ENCODE peak calls at places on chromosomes 11 and 22, in seven cellular contexts. E is EL, M is T-cell, U is NCI-H1417, D is fibroblast of pulmonary artery, Z is hepatocyte, N is kidney glomerular epithelial cell. K is an unnamed sample.

GRCh38 chr22:45868586-45869443 is 108.1 kb downstream of the WNT7B start:
- DNase-seq in E (no peak), M (no peak), U (no peak), D (no peak), Z (no peak), N (no peak), K (no peak)

GRCh38 chr22:45192701-45193187 is 29.0 kb downstream of the NUP50 start:
- DNase-seq in E (no peak), M (no peak), U (no peak), D (no peak), Z (no peak), N (no peak), K (no peak)

GRCh38 chr22:21698430-21699329 is 32.9 kb downstream of the PPIL2 start:
- DNase-seq in E (peak; percentile 80), M (no peak), U (no peak), D (peak; percentile 24), Z (no peak), N (peak; percentile 21), K (no peak)

GRCh38 chr11:66081505-66081904 is 11.4 kb downstream of the PACS1 start:
- DNase-seq in E (peak; percentile 27), M (peak; percentile 78), U (peak; percentile 24), D (peak; percentile 29), Z (peak; percentile 29), N (no peak), K (no peak)

GRCh38 chr22:50018608-50019291 is 6.2 kb upstream of the IL17REL start:
- DNase-seq in E (no peak), M (no peak), U (no peak), D (no peak), Z (no peak), N (no peak), K (no peak)

GRCh38 chr11:34278708-34279297 is 79.0 kb downstream of the ABTB2 start:
- DNase-seq in E (no peak), M (no peak), U (no peak), D (no peak), Z (no peak), N (no peak), K (no peak)

GRCh38 chr11:98565311-98565710 is 455.4 kb upstream of the CNTN5 start:
- DNase-seq in E (no peak), M (no peak), U (no peak), D (no peak), Z (no peak), N (no peak), K (no peak)

GRCh38 chr11:76234704-76235232 is 28.5 kb upstream of the WNT11 start:
- DNase-seq in E (no peak), M (no peak), U (no peak), D (no peak), Z (no peak), N (no peak), K (no peak)

GRCh38 chr11:59197990-59198389 is 14.7 kb downstream of the MPEG1 start:
- DNase-seq in E (no peak), M (no peak), U (no peak), D (peak; percentile 78), Z (peak; percentile 78), N (no peak), K (no peak)

GRCh38 chr22:48840112-48840949 is 987.3 kb downstream of the BRD1 start:
- DNase-seq in E (no peak), M (no peak), U (no peak), D (no peak), Z (no peak), N (no peak), K (no peak)

GRCh38 chr11:60710482-60710881 is 11.1 kb downstream of the MS4A8 start:
- DNase-seq in E (no peak), M (no peak), U (no peak), D (no peak), Z (peak; percentile 23), N (no peak), K (no peak)

GRCh38 chr11:119624102-119624615 is 104.8 kb downstream of the NECTIN1 start:
- DNase-seq in E (no peak), M (no peak), U (no peak), D (no peak), Z (no peak), N (no peak), K (no peak)

GRCh38 chr22:36395061-36395849 is 7.5 kb upstream of the MYH9 start:
- DNase-seq in E (no peak), M (no peak), U (no peak), D (no peak), Z (no peak), N (no peak), K (no peak)

GRCh38 chr22:34587357-34588356 is 478.3 kb upstream of the ISX start:
- DNase-seq in E (no peak), M (no peak), U (no peak), D (no peak), Z (peak; percentile 8), N (no peak), K (no peak)

GRCh38 chr11:69666752-69667536 is 8.2 kb downstream of the LTO1 start:
- DNase-seq in E (no peak), M (no peak), U (no peak), D (no peak), Z (no peak), N (no peak), K (no peak)

GRCh38 chr22:49724030-49724892 is 103.4 kb downstream of the BRD1 start:
- DNase-seq in E (no peak), M (no peak), U (no peak), D (no peak), Z (no peak), N (no peak), K (no peak)

GRCh38 chr11:85694385-85694980 is 8.5 kb upstream of the CCDC89 start:
- DNase-seq in E (peak; percentile 56), M (no peak), U (peak; percentile 26), D (peak; percentile 73), Z (peak; percentile 63), N (peak; percentile 14), K (no peak)

GRCh38 chr11:109795234-109795633 is 298.0 kb upstream of the ZC3H12C start:
- DNase-seq in E (peak; percentile 77), M (no peak), U (no peak), D (peak; percentile 18), Z (peak; percentile 5), N (peak; percentile 55), K (peak; percentile 52)

GRCh38 chr22:23236440-23237139 is 56.3 kb downstream of the BCR start:
- DNase-seq in E (no peak), M (no peak), U (no peak), D (no peak), Z (no peak), N (no peak), K (no peak)

GRCh38 chr22:37474447-37475090 is 11.6 kb downstream of the MFNG start:
- DNase-seq in E (no peak), M (no peak), U (no peak), D (no peak), Z (no peak), N (no peak), K (no peak)

GRCh38 chr11:46625406-46625805 is 8.1 kb downstream of the ATG13 start:
- DNase-seq in E (no peak), M (no peak), U (no peak), D (no peak), Z (peak; percentile 8), N (no peak), K (no peak)

GRCh38 chr22:29216873-29217666 is 11.4 kb downstream of the EMID1 start:
- DNase-seq in E (peak; percentile 55), M (no peak), U (no peak), D (peak; percentile 75), Z (peak; percentile 46), N (no peak), K (no peak)

GRCh38 chr11:57641426-57641825 is 8.3 kb downstream of the YPEL4 start:
- DNase-seq in E (peak; percentile 64), M (no peak), U (peak; percentile 5), D (peak; percentile 82), Z (peak; percentile 73), N (peak; percentile 68), K (no peak)

GRCh38 chr22:50115693-50116092 is 25.9 kb downstream of the MOV10L1 start:
- DNase-seq in E (peak; percentile 87), M (no peak), U (no peak), D (peak; percentile 65), Z (peak; percentile 35), N (no peak), K (no peak)

GRCh38 chr11:134331565-134332188 is at the start of gene GLB1L2:
- DNase-seq in E (no peak), M (peak; percentile 51), U (peak; percentile 83), D (peak; percentile 38), Z (peak; percentile 90), N (no peak), K (no peak)

GRCh38 chr11:10623797-10624761 is 55.6 kb upstream of the LYVE1 start:
- DNase-seq in E (peak; percentile 52), M (no peak), U (peak; percentile 70), D (peak; percentile 48), Z (no peak), N (peak; percentile 13), K (no peak)

GRCh38 chr22:43861529-43861928 is 784 bp downstream of the SULT4A1 start:
- DNase-seq in E (no peak), M (no peak), U (no peak), D (peak; percentile 39), Z (peak; percentile 61), N (no peak), K (no peak)

GRCh38 chr11:91230647-91231046 is 994.0 kb upstream of the FAT3 start:
- DNase-seq in E (no peak), M (no peak), U (peak; percentile 42), D (no peak), Z (no peak), N (no peak), K (no peak)

GRCh38 chr11:68796779-68797178 is 44.9 kb downstream of the CPT1A start:
- DNase-seq in E (no peak), M (no peak), U (no peak), D (no peak), Z (no peak), N (no peak), K (no peak)

GRCh38 chr11:65412271-65413076 is 10.1 kb upstream of the NEAT1 start:
- DNase-seq in E (no peak), M (no peak), U (no peak), D (no peak), Z (no peak), N (no peak), K (no peak)

GRCh38 chr11:34030386-34030785 is 21.1 kb upstream of the CAPRIN1 start:
- DNase-seq in E (peak; percentile 14), M (no peak), U (no peak), D (no peak), Z (no peak), N (no peak), K (no peak)

GRCh38 chr11:15800121-15800800 is 556.1 kb downstream of the SOX6 start:
- DNase-seq in E (peak; percentile 82), M (no peak), U (no peak), D (peak; percentile 91), Z (peak; percentile 19), N (peak; percentile 39), K (peak; percentile 18)

GRCh38 chr11:117269856-117270255 is 21.3 kb upstream of the BACE1-AS start:
- DNase-seq in E (no peak), M (no peak), U (no peak), D (no peak), Z (no peak), N (no peak), K (no peak)

GRCh38 chr11:87097582-87097981 is 59.8 kb downstream of the TMEM135 start:
- DNase-seq in E (peak; percentile 29), M (no peak), U (peak; percentile 4), D (peak; percentile 50), Z (peak; percentile 76), N (peak; percentile 28), K (peak; percentile 13)

GRCh38 chr11:113572349-113572748 is 97.2 kb upstream of the DRD2 start:
- DNase-seq in E (peak; percentile 41), M (no peak), U (no peak), D (no peak), Z (no peak), N (no peak), K (no peak)

GRCh38 chr11:6625156-6625831 is 6.1 kb upstream of the TPP1 start:
- DNase-seq in E (no peak), M (no peak), U (no peak), D (no peak), Z (no peak), N (no peak), K (no peak)

K was measured in epithelial cell of proximal tubule.